ENCODE peak calls at places on chromosome 19, in ten cellular contexts. One of them, this sample, is unnamed.

GRCh38 chr19:38705197-38706019 is 38.9 kb downstream of the CAPN12 start:
- DNase-seq in AG04450: no peak
- DNase-seq in small intestine: no peak
- DNase-seq in adipocyte: no peak
- DNase-seq in stimulated activated CD4-positive, alpha-beta T cell treated with anti-CD3 and anti-CD28 coated beads, TNF-alpha, amount 100 ng/mL, for 24 hours: no peak
- DNase-seq in NCI-H774: no peak
- DNase-seq in activated CD4-positive, alpha-beta T cell treated with anti-CD3 and anti-CD28 coated beads, Interleukin-2, amount 50 U/mL, for 24 hours: no peak
- DNase-seq in KG1: no peak
- DNase-seq in transverse colon: no peak
- DNase-seq in CD8-positive, alpha-beta T cell: no peak
- DNase-seq in this sample: no peak

GRCh38 chr19:24140099-24140498 is 53.1 kb downstream of the ZNF254 start:
- DNase-seq in AG04450: peak
- DNase-seq in small intestine: no peak
- DNase-seq in adipocyte: no peak
- DNase-seq in stimulated activated CD4-positive, alpha-beta T cell treated with anti-CD3 and anti-CD28 coated beads, TNF-alpha, amount 100 ng/mL, for 24 hours: no peak
- DNase-seq in NCI-H774: no peak
- DNase-seq in activated CD4-positive, alpha-beta T cell treated with anti-CD3 and anti-CD28 coated beads, Interleukin-2, amount 50 U/mL, for 24 hours: no peak
- DNase-seq in KG1: no peak
- DNase-seq in transverse colon: no peak
- DNase-seq in CD8-positive, alpha-beta T cell: no peak
- DNase-seq in this sample: no peak

GRCh38 chr19:28836366-28836765 is 376.6 kb downstream of the UQCRFS1 start:
- DNase-seq in AG04450: no peak
- DNase-seq in small intestine: peak
- DNase-seq in adipocyte: no peak
- DNase-seq in stimulated activated CD4-positive, alpha-beta T cell treated with anti-CD3 and anti-CD28 coated beads, TNF-alpha, amount 100 ng/mL, for 24 hours: no peak
- DNase-seq in NCI-H774: no peak
- DNase-seq in activated CD4-positive, alpha-beta T cell treated with anti-CD3 and anti-CD28 coated beads, Interleukin-2, amount 50 U/mL, for 24 hours: no peak
- DNase-seq in KG1: no peak
- DNase-seq in transverse colon: no peak
- DNase-seq in CD8-positive, alpha-beta T cell: no peak
- DNase-seq in this sample: no peak

GRCh38 chr19:6731822-6732221 is 5.6 kb downstream of the GPR108 start:
- DNase-seq in AG04450: no peak
- DNase-seq in small intestine: no peak
- DNase-seq in adipocyte: no peak
- DNase-seq in stimulated activated CD4-positive, alpha-beta T cell treated with anti-CD3 and anti-CD28 coated beads, TNF-alpha, amount 100 ng/mL, for 24 hours: no peak
- DNase-seq in NCI-H774: no peak
- DNase-seq in activated CD4-positive, alpha-beta T cell treated with anti-CD3 and anti-CD28 coated beads, Interleukin-2, amount 50 U/mL, for 24 hours: no peak
- DNase-seq in KG1: no peak
- DNase-seq in transverse colon: no peak
- DNase-seq in CD8-positive, alpha-beta T cell: no peak
- DNase-seq in this sample: no peak

GRCh38 chr19:45253396-45254027 is 2.4 kb downstream of the MARK4 start:
- DNase-seq in AG04450: no peak
- DNase-seq in small intestine: no peak
- DNase-seq in adipocyte: peak
- DNase-seq in stimulated activated CD4-positive, alpha-beta T cell treated with anti-CD3 and anti-CD28 coated beads, TNF-alpha, amount 100 ng/mL, for 24 hours: no peak
- DNase-seq in NCI-H774: no peak
- DNase-seq in activated CD4-positive, alpha-beta T cell treated with anti-CD3 and anti-CD28 coated beads, Interleukin-2, amount 50 U/mL, for 24 hours: no peak
- DNase-seq in KG1: no peak
- DNase-seq in transverse colon: no peak
- DNase-seq in CD8-positive, alpha-beta T cell: no peak
- DNase-seq in this sample: no peak

GRCh38 chr19:51259348-51260245 is 8.7 kb downstream of the SIGLECL1 start:
- DNase-seq in AG04450: no peak
- DNase-seq in small intestine: peak
- DNase-seq in adipocyte: peak
- DNase-seq in stimulated activated CD4-positive, alpha-beta T cell treated with anti-CD3 and anti-CD28 coated beads, TNF-alpha, amount 100 ng/mL, for 24 hours: peak
- DNase-seq in NCI-H774: no peak
- DNase-seq in activated CD4-positive, alpha-beta T cell treated with anti-CD3 and anti-CD28 coated beads, Interleukin-2, amount 50 U/mL, for 24 hours: peak
- DNase-seq in KG1: peak
- DNase-seq in transverse colon: no peak
- DNase-seq in CD8-positive, alpha-beta T cell: no peak
- DNase-seq in this sample: no peak

GRCh38 chr19:31139871-31140505 is 209.2 kb downstream of the TSHZ3 start:
- DNase-seq in AG04450: peak
- DNase-seq in small intestine: no peak
- DNase-seq in adipocyte: peak
- DNase-seq in stimulated activated CD4-positive, alpha-beta T cell treated with anti-CD3 and anti-CD28 coated beads, TNF-alpha, amount 100 ng/mL, for 24 hours: no peak
- DNase-seq in NCI-H774: no peak
- DNase-seq in activated CD4-positive, alpha-beta T cell treated with anti-CD3 and anti-CD28 coated beads, Interleukin-2, amount 50 U/mL, for 24 hours: no peak
- DNase-seq in KG1: no peak
- DNase-seq in transverse colon: no peak
- DNase-seq in CD8-positive, alpha-beta T cell: no peak
- DNase-seq in this sample: peak

GRCh38 chr19:23436318-23436717 is 41.0 kb upstream of the ZNF91 start:
- DNase-seq in AG04450: no peak
- DNase-seq in small intestine: no peak
- DNase-seq in adipocyte: no peak
- DNase-seq in stimulated activated CD4-positive, alpha-beta T cell treated with anti-CD3 and anti-CD28 coated beads, TNF-alpha, amount 100 ng/mL, for 24 hours: no peak
- DNase-seq in NCI-H774: no peak
- DNase-seq in activated CD4-positive, alpha-beta T cell treated with anti-CD3 and anti-CD28 coated beads, Interleukin-2, amount 50 U/mL, for 24 hours: no peak
- DNase-seq in KG1: no peak
- DNase-seq in transverse colon: no peak
- DNase-seq in CD8-positive, alpha-beta T cell: no peak
- DNase-seq in this sample: no peak

GRCh38 chr19:39402417-39403297 is 4.0 kb upstream of the ZFP36 start:
- DNase-seq in AG04450: peak
- DNase-seq in small intestine: peak
- DNase-seq in adipocyte: peak
- DNase-seq in stimulated activated CD4-positive, alpha-beta T cell treated with anti-CD3 and anti-CD28 coated beads, TNF-alpha, amount 100 ng/mL, for 24 hours: peak
- DNase-seq in NCI-H774: peak
- DNase-seq in activated CD4-positive, alpha-beta T cell treated with anti-CD3 and anti-CD28 coated beads, Interleukin-2, amount 50 U/mL, for 24 hours: peak
- DNase-seq in KG1: peak
- DNase-seq in transverse colon: peak
- DNase-seq in CD8-positive, alpha-beta T cell: peak
- DNase-seq in this sample: peak

GRCh38 chr19:34508540-34508939 is 27.0 kb downstream of the WTIP start:
- DNase-seq in AG04450: no peak
- DNase-seq in small intestine: no peak
- DNase-seq in adipocyte: no peak
- DNase-seq in stimulated activated CD4-positive, alpha-beta T cell treated with anti-CD3 and anti-CD28 coated beads, TNF-alpha, amount 100 ng/mL, for 24 hours: no peak
- DNase-seq in NCI-H774: no peak
- DNase-seq in activated CD4-positive, alpha-beta T cell treated with anti-CD3 and anti-CD28 coated beads, Interleukin-2, amount 50 U/mL, for 24 hours: no peak
- DNase-seq in KG1: no peak
- DNase-seq in transverse colon: no peak
- DNase-seq in CD8-positive, alpha-beta T cell: no peak
- DNase-seq in this sample: no peak

GRCh38 chr19:46813570-46814358 is 25.4 kb upstream of the SLC1A5 start:
- DNase-seq in AG04450: no peak
- DNase-seq in small intestine: no peak
- DNase-seq in adipocyte: peak
- DNase-seq in stimulated activated CD4-positive, alpha-beta T cell treated with anti-CD3 and anti-CD28 coated beads, TNF-alpha, amount 100 ng/mL, for 24 hours: no peak
- DNase-seq in NCI-H774: peak
- DNase-seq in activated CD4-positive, alpha-beta T cell treated with anti-CD3 and anti-CD28 coated beads, Interleukin-2, amount 50 U/mL, for 24 hours: no peak
- DNase-seq in KG1: no peak
- DNase-seq in transverse colon: peak
- DNase-seq in CD8-positive, alpha-beta T cell: no peak
- DNase-seq in this sample: no peak

GRCh38 chr19:45293682-45294081 is 29.0 kb downstream of the CKM start:
- DNase-seq in AG04450: no peak
- DNase-seq in small intestine: no peak
- DNase-seq in adipocyte: no peak
- DNase-seq in stimulated activated CD4-positive, alpha-beta T cell treated with anti-CD3 and anti-CD28 coated beads, TNF-alpha, amount 100 ng/mL, for 24 hours: no peak
- DNase-seq in NCI-H774: no peak
- DNase-seq in activated CD4-positive, alpha-beta T cell treated with anti-CD3 and anti-CD28 coated beads, Interleukin-2, amount 50 U/mL, for 24 hours: no peak
- DNase-seq in KG1: no peak
- DNase-seq in transverse colon: no peak
- DNase-seq in CD8-positive, alpha-beta T cell: no peak
- DNase-seq in this sample: no peak

GRCh38 chr19:1325568-1326294 is 40.1 kb downstream of the EFNA2 start:
- DNase-seq in AG04450: no peak
- DNase-seq in small intestine: no peak
- DNase-seq in adipocyte: no peak
- DNase-seq in stimulated activated CD4-positive, alpha-beta T cell treated with anti-CD3 and anti-CD28 coated beads, TNF-alpha, amount 100 ng/mL, for 24 hours: no peak
- DNase-seq in NCI-H774: no peak
- DNase-seq in activated CD4-positive, alpha-beta T cell treated with anti-CD3 and anti-CD28 coated beads, Interleukin-2, amount 50 U/mL, for 24 hours: no peak
- DNase-seq in KG1: no peak
- DNase-seq in transverse colon: no peak
- DNase-seq in CD8-positive, alpha-beta T cell: no peak
- DNase-seq in this sample: no peak

GRCh38 chr19:50258918-50259372 is 55.5 kb downstream of the MYH14 start:
- DNase-seq in AG04450: no peak
- DNase-seq in small intestine: no peak
- DNase-seq in adipocyte: no peak
- DNase-seq in stimulated activated CD4-positive, alpha-beta T cell treated with anti-CD3 and anti-CD28 coated beads, TNF-alpha, amount 100 ng/mL, for 24 hours: no peak
- DNase-seq in NCI-H774: no peak
- DNase-seq in activated CD4-positive, alpha-beta T cell treated with anti-CD3 and anti-CD28 coated beads, Interleukin-2, amount 50 U/mL, for 24 hours: no peak
- DNase-seq in KG1: no peak
- DNase-seq in transverse colon: peak
- DNase-seq in CD8-positive, alpha-beta T cell: no peak
- DNase-seq in this sample: no peak

This sample was measured in HS-27A.